ENCODE peak calls at places on chromosome 7, in nine cellular contexts. W is psoas muscle; J is kidney tubule cell; S is colonic mucosa; Z is left lung; U is activated CD4-positive, alpha-beta T cell treated with anti-CD3 and anti-CD28 coated beads, Interleukin-2, amount 50 U/mL, for 4 hours; L is ELR; B is astrocyte; A is skeletal muscle cell. Y is an unnamed sample.

GRCh38 chr7:71784180-71784579 is 628.0 kb downstream of the CALN1 start:
- DNase-seq in Z (no peak), W (no peak), U (no peak), J (no peak), B (no peak), L (no peak), S (no peak), A (no peak), Y (no peak)

GRCh38 chr7:74682829-74683228 is 25.3 kb downstream of the GTF2I start:
- DNase-seq in B (no peak), L (no peak), W (no peak), U (no peak), J (no peak), S (no peak), Z (no peak), A (no peak), Y (no peak)

GRCh38 chr7:18974803-18975202 is 142.6 kb downstream of the TWIST1 start:
- DNase-seq in U (no peak), S (no peak), J (peak; percentile 34), B (peak; percentile 67), A (no peak), L (peak; percentile 92), W (no peak), Z (no peak), Y (no peak)

GRCh38 chr7:158976849-158977593 is 120.7 kb downstream of the DYNC2I1 start:
- DNase-seq in J (peak; percentile 73), L (peak; percentile 71), B (peak; percentile 33), U (peak; percentile 94), Z (peak; percentile 81), A (peak; percentile 6), S (peak; percentile 93), W (peak; percentile 80), Y (peak; percentile 90)

GRCh38 chr7:150385240-150385830 is 6.2 kb downstream of the ZNF775 start:
- DNase-seq in W (no peak), L (no peak), J (no peak), Z (peak; percentile 13), U (no peak), A (no peak), S (no peak), B (no peak), Y (no peak)

GRCh38 chr7:114789161-114789560 is 132.7 kb upstream of the MDFIC start:
- DNase-seq in A (no peak), U (no peak), W (no peak), B (peak; percentile 19), S (no peak), J (no peak), L (peak; percentile 42), Z (no peak), Y (no peak)

GRCh38 chr7:102096706-102097427 is 189.8 kb upstream of the SH2B2 start:
- DNase-seq in B (no peak), W (no peak), S (no peak), L (no peak), A (no peak), J (peak; percentile 48), Z (no peak), U (no peak), Y (peak; percentile 25)

GRCh38 chr7:23242321-23242720 is 4.3 kb upstream of the GPNMB start:
- DNase-seq in U (no peak), B (no peak), A (no peak), L (peak; percentile 25), Z (no peak), W (no peak), S (no peak), J (peak; percentile 26), Y (no peak)

GRCh38 chr7:82364048-82364447 is 79.5 kb downstream of the CACNA2D1 start:
- DNase-seq in J (no peak), B (no peak), A (no peak), U (no peak), S (no peak), W (no peak), Z (no peak), L (no peak), Y (no peak)

GRCh38 chr7:53656881-53657280 is 621.4 kb downstream of the POM121L12 start:
- DNase-seq in W (no peak), J (peak; percentile 57), Z (no peak), L (no peak), S (no peak), A (no peak), B (no peak), U (no peak), Y (no peak)

GRCh38 chr7:35261041-35261440 is 7.1 kb upstream of the TBX20 start:
- DNase-seq in Z (no peak), A (no peak), B (no peak), U (no peak), L (no peak), J (no peak), S (no peak), W (no peak), Y (no peak)

GRCh38 chr7:2100278-2101205 is 132.2 kb downstream of the MAD1L1 start:
- DNase-seq in U (no peak), Z (no peak), W (no peak), A (no peak), S (no peak), L (no peak), B (no peak), J (peak; percentile 20), Y (no peak)

GRCh38 chr7:71787513-71787912 is 624.6 kb downstream of the CALN1 start:
- DNase-seq in U (no peak), S (no peak), A (no peak), W (no peak), Z (no peak), B (no peak), L (no peak), J (no peak), Y (no peak)

GRCh38 chr7:139328375-139328774 is 12.8 kb upstream of the FMC1 start:
- DNase-seq in Z (no peak), A (peak; percentile 75), L (peak; percentile 85), U (no peak), B (peak; percentile 63), J (peak; percentile 47), W (no peak), S (no peak), Y (no peak)